ENCODE peak calls at places on chromosomes 11 and 22, in five cellular contexts. V is psoas muscle, Y is body of pancreas, L is left ventricle myocardium inferior, R is H9. G is an unnamed sample.

GRCh38 chr11:110148775-110149744 is 55.9 kb downstream of the ZC3H12C start:
- DNase-seq in L (no peak), R (no peak), Y (no peak), V (no peak), G (no peak)

GRCh38 chr11:43974830-43975229 is 32.4 kb downstream of the C11orf96 start:
- DNase-seq in L (no peak), V (no peak), Y (no peak), R (no peak), G (no peak)

GRCh38 chr11:120104041-120104440 is 33.9 kb downstream of the TRIM29 start:
- DNase-seq in Y (no peak), R (no peak), L (no peak), V (no peak), G (no peak)

GRCh38 chr22:17633217-17633997 is 4.9 kb upstream of the ATP6V1E1 start:
- DNase-seq in V (no peak), R (no peak), L (no peak), Y (no peak), G (no peak)

GRCh38 chr11:117037279-117037951 is 60.8 kb downstream of the SIK3 start:
- DNase-seq in L (no peak), Y (no peak), V (no peak), R (no peak), G (no peak)

GRCh38 chr22:19878461-19879247 is 24.0 kb upstream of the GNB1L start:
- DNase-seq in R (no peak), V (peak), Y (no peak), L (no peak), G (no peak)

GRCh38 chr11:72239296-72239848 is 4.6 kb downstream of the PHOX2A start:
- DNase-seq in L (peak), V (peak), Y (no peak), R (peak), G (no peak)

GRCh38 chr11:93169950-93170561 is 27.7 kb downstream of the SLC36A4 start:
- DNase-seq in Y (no peak), V (no peak), L (no peak), R (no peak), G (no peak)

GRCh38 chr11:43989162-43989961 is 46.9 kb downstream of the C11orf96 start:
- DNase-seq in L (peak), V (peak), R (peak), Y (peak), G (no peak)

GRCh38 chr11:128720522-128720985 is 26.7 kb downstream of the FLI1 start:
- DNase-seq in Y (no peak), V (no peak), L (no peak), R (peak), G (no peak)

GRCh38 chr22:37176464-37177061 is 11.5 kb downstream of the C1QTNF6 start:
- DNase-seq in L (peak), Y (peak), V (peak), R (no peak), G (no peak)

GRCh38 chr22:29481265-29482000 is 1.4 kb downstream of the NEFH start:
- DNase-seq in Y (peak), V (no peak), R (peak), L (no peak), G (no peak)

GRCh38 chr11:12261551-12261950 is 115.8 kb upstream of the PARVA start:
- DNase-seq in Y (no peak), R (no peak), V (no peak), L (no peak), G (no peak)

GRCh38 chr11:92841719-92842118 is 127.7 kb upstream of the MTNR1B start:
- DNase-seq in R (no peak), V (no peak), Y (no peak), L (no peak), G (no peak)

GRCh38 chr11:65859134-65859811 is 960 bp upstream of the MUS81 start:
- DNase-seq in L (peak), Y (peak), V (peak), R (peak), G (peak)

GRCh38 chr11:65855927-65856363 is 2.0 kb downstream of the CFL1 start:
- DNase-seq in V (no peak), Y (no peak), L (no peak), R (peak), G (no peak)

GRCh38 chr11:65856689-65857499 is 1.1 kb downstream of the CFL1 start:
- DNase-seq in R (peak), L (peak), Y (peak), V (peak), G (peak)

GRCh38 chr11:65858354-65859133 is 564 bp upstream of the CFL1 start:
- DNase-seq in L (no peak), V (no peak), Y (no peak), R (no peak), G (no peak)

GRCh38 chr11:65857500-65858353 is at the start of gene CFL1:
- DNase-seq in L (peak), R (peak), V (peak), Y (peak), G (no peak)
- TF ChIP-seq CTCF in L (no peak), R (no peak), V (no peak), Y (no peak), G (no peak)

GRCh38 chr22:25172153-25172552 is 27.5 kb upstream of the CRYBB3 start:
- DNase-seq in R (no peak), L (no peak), Y (peak), V (peak), G (no peak)
- TF ChIP-seq CTCF in R (peak), L (peak), Y (no peak), V (peak), G (no peak)

DNA sequence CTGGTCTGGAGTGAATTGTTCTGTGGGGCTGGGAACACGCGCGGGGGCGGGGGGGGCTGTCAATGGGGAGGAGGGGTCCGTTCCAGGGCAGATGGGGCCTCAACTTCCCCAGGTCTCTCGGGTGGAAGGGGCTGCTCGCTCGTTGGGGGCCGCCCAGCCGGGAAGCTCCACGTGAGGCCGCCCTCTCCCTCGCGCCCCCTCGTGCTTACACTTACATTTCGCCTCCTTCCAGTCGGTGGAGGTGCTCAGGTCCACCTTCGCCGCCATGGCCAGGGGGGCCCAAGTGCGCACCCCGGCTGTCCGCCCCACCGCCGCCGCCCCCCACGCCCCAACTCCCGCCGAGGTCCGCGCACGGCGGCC is 451 bp downstream of the MACROD1 start:
- DNase-seq in Y (no peak), L (no peak), R (no peak), V (no peak), G (no peak)
- TF ChIP-seq CTCF in Y (no peak), L (no peak), R (no peak), V (no peak), G (peak)

GRCh38 chr11:85464283-85464682 is 162.9 kb downstream of the DLG2 start:
- DNase-seq in L (no peak), V (no peak), Y (no peak), R (no peak), G (no peak)
- TF ChIP-seq CTCF in L (peak), V (peak), Y (no peak), R (peak), G (no peak)

GRCh38 chr11:103699216-103699615 is 337.2 kb upstream of the DDI1 start:
- DNase-seq in Y (no peak), R (no peak), L (no peak), V (no peak), G (no peak)
- TF ChIP-seq CTCF in Y (no peak), R (no peak), L (no peak), V (no peak), G (no peak)

GRCh38 chr11:13776134-13776815 is 107.8 kb downstream of the FAR1 start:
- DNase-seq in V (no peak), R (peak), Y (no peak), L (no peak), G (no peak)
- TF ChIP-seq CTCF in V (no peak), R (peak), Y (no peak), L (no peak), G (no peak)

GRCh38 chr11:63974259-63975143 is at the start of gene COX8A:
- DNase-seq in L (peak), R (peak), V (peak), Y (peak), G (peak)
- TF ChIP-seq CTCF in L (peak), R (no peak), V (no peak), Y (no peak), G (no peak)

DNA sequence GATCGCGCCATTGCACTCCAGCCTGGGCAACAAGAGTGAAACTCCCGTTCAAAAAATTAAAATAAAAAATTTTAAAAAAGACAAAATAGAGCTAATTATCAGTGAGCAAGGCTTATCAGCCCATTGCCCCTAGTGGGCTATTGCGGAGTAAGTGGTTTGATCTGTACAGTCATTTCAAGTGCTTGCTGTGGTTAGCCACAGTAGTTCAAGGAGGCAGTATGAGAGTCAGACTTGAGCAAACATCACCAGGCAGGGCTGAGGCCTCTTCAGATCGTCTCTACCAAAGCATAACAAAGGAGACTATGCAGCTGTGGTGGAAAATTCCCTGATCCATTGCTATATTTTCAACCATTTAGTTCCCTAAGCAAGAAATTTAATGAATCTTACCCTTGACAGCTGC is 4.3 kb upstream of the SBF2 start:
- DNase-seq in V (no peak), R (no peak), Y (no peak), L (no peak), G (no peak)
- TF ChIP-seq CTCF in V (no peak), R (peak), Y (no peak), L (no peak), G (no peak)

GRCh38 chr22:42878561-42879305 is 21.7 kb upstream of the ARFGAP3 start:
- DNase-seq in Y (no peak), V (no peak), L (no peak), R (no peak), G (no peak)

GRCh38 chr22:42879371-42880021 is 22.4 kb upstream of the ARFGAP3 start:
- DNase-seq in R (no peak), Y (no peak), L (no peak), V (no peak), G (no peak)

GRCh38 chr22:42881298-42881697 is 24.2 kb upstream of the ARFGAP3 start:
- DNase-seq in Y (no peak), R (no peak), L (no peak), V (no peak), G (no peak)

GRCh38 chr22:42881982-42882656 is 25.0 kb upstream of the ARFGAP3 start:
- DNase-seq in L (no peak), Y (peak), R (no peak), V (peak), G (no peak)

GRCh38 chr22:42880815-42881214 is 23.7 kb upstream of the ARFGAP3 start:
- DNase-seq in R (peak), V (no peak), L (no peak), Y (peak), G (no peak)
- TF ChIP-seq CTCF in R (peak), V (peak), L (no peak), Y (no peak), G (no peak)

G was measured in D721Med.